ENCODE peak calls at places on chromosomes 2 and 18, in nine cellular contexts. L is cardiac fibroblast, U is colonic mucosa, X is left ventricle myocardium inferior, Z is breast epithelium, H is choroid plexus epithelial cell, T is heart right ventricle, O is ovary, R is right atrium auricular region. N is an unnamed sample.

GRCh38 chr2:238554468-238555184 is 127.9 kb downstream of the ASB1 start:
- DNase-seq in L (no peak), U (no peak), X (no peak), Z (no peak), H (no peak), T (no peak), O (no peak), R (no peak), N (no peak)

GRCh38 chr2:223185638-223186037 is 133.6 kb downstream of the KCNE4 start:
- DNase-seq in L (no peak), U (no peak), X (no peak), Z (no peak), H (no peak), T (no peak), O (no peak), R (no peak), N (no peak)

GRCh38 chr2:216445489-216445888 is 33.2 kb downstream of the SMARCAL1 start:
- DNase-seq in L (no peak), U (no peak), X (no peak), Z (no peak), H (no peak), T (no peak), O (no peak), R (no peak), N (no peak)

GRCh38 chr2:163123526-163123925 is 285.0 kb upstream of the KCNH7 start:
- DNase-seq in L (no peak), U (no peak), X (no peak), Z (no peak), H (no peak), T (no peak), O (no peak), R (no peak), N (no peak)

GRCh38 chr2:148674063-148675020 is 29.8 kb downstream of the EPC2 start:
- DNase-seq in L (no peak), U (peak), X (no peak), Z (no peak), H (peak), T (no peak), O (no peak), R (no peak), N (no peak)

GRCh38 chr2:122263746-122264145 is 508.3 kb downstream of the TSN start:
- DNase-seq in L (peak), U (no peak), X (no peak), Z (no peak), H (no peak), T (no peak), O (no peak), R (no peak), N (no peak)

GRCh38 chr2:222582931-222583330 is 73.0 kb downstream of the FARSB start:
- DNase-seq in L (no peak), U (no peak), X (no peak), Z (no peak), H (peak), T (no peak), O (no peak), R (no peak), N (no peak)

GRCh38 chr2:237532225-237532624 is 34.1 kb upstream of the PRLH start:
- DNase-seq in L (no peak), U (no peak), X (no peak), Z (no peak), H (no peak), T (no peak), O (no peak), R (no peak), N (no peak)

GRCh38 chr2:71001592-71002570 is 7.2 kb upstream of the TEX261 start:
- DNase-seq in L (no peak), U (no peak), X (no peak), Z (no peak), H (no peak), T (no peak), O (peak), R (no peak), N (no peak)

GRCh38 chr18:2642771-2643170 is 12.8 kb upstream of the SMCHD1 start:
- DNase-seq in L (no peak), U (no peak), X (no peak), Z (no peak), H (no peak), T (no peak), O (no peak), R (no peak), N (no peak)

GRCh38 chr18:2644535-2644934 is 11.0 kb upstream of the SMCHD1 start:
- DNase-seq in L (no peak), U (no peak), X (no peak), Z (no peak), H (no peak), T (no peak), O (no peak), R (no peak), N (no peak)

GRCh38 chr18:2641638-2642037 is 13.9 kb upstream of the SMCHD1 start:
- DNase-seq in L (peak), U (no peak), X (no peak), Z (no peak), H (peak), T (no peak), O (no peak), R (no peak), N (no peak)
- H3K4me3 ChIP-seq in L (no peak), U (no peak), X (peak), Z (no peak), H (no peak), T (peak), O (no peak), R (peak), N (no peak)

DNA sequence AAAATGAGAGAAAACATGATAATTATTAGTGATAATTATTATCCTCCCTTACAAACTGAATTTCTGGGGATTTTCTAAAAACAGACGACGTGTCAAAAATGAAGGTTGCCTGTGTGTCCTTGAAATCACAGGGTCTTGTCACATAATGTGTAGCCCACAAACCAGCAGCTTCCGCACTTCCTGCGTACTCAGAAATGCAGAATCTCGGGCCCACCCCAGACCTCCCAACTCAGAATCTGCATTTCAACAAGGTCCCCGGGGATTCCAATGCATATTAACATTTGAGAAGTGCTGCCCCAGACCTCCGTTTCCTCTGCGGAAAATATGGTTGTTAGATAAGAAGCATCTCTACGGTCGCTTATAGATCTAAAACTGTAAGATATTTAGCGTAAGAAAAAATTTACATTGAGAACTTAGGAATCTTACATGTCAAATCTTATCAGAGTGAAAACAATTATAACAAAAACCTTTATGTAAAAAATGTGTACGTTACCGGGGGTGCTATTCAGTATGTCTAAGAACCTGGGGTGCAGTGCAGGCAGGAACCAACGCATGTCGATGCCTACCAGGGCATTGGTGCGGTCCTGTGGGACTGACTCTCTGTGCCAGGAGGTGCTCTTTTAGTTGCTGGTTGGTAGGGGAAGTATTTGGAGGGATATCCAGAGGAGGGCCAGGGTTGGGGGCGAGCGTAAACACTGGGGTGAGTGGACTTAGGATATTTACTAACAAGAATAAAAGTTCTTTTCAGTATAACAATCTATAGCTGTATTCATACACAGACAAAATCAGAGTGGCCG is 15.2 kb downstream of the CDKL4 start:
- DNase-seq in L (no peak), U (no peak), X (no peak), Z (no peak), H (peak), T (no peak), O (no peak), R (no peak), N (no peak)
- H3K4me3 ChIP-seq in L (peak), U (no peak), X (peak), Z (no peak), H (peak), T (peak), O (no peak), R (peak), N (peak)

DNA sequence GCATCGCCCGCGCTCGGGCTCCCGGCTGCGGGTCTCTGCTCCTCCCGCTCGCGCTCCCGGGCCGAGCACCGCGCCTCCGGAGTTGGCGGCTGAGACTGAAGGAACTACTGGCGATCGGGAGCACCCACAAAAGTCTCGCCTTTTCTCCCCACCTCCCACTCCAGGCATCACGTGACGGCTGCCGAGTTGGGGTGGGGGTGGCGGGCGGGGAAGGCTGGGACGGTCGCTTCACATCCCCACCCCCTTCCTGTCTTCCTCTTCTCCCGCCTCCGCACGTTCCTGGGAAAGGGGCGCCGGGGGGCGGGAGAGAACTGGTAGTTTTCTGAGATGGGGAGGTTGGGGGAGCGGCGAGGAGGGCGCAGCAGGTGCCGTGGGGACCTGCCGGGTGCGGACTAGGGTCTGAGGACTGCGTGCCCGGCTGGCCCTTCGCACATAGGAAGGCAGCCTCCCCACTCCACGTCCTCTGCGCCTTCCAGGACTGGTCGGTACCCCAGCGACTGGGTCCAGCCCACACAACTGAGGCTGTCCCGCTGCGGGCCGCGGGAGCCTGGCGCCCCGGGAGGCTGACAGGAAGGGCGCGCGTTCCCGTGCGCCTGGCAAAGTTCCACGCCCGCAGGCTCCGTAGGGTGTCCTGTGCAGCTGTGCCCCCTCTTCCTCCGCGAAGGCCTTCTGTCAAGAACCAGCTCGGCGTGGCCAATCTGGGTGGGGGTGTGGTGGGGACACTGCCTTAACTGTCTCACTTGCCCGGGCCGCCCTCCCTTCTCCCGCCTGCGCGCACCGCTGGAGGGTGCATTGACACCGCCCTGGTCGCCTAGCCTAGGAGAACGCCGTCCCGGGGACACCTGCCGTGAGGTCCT is at the start of gene LYPD1:
- DNase-seq in L (no peak), U (peak), X (peak), Z (no peak), H (peak), T (no peak), O (peak), R (no peak), N (no peak)
- H3K4me3 ChIP-seq in L (peak), U (peak), X (peak), Z (peak), H (peak), T (peak), O (peak), R (peak), N (peak)

GRCh38 chr2:31579996-31580320 is 780 bp downstream of the SRD5A2 start:
- DNase-seq in L (no peak), U (no peak), X (no peak), Z (no peak), H (no peak), T (no peak), O (no peak), R (no peak), N (no peak)
- H3K4me3 ChIP-seq in L (no peak), U (no peak), X (no peak), Z (no peak), H (no peak), T (no peak), O (no peak), R (no peak), N (no peak)

DNA sequence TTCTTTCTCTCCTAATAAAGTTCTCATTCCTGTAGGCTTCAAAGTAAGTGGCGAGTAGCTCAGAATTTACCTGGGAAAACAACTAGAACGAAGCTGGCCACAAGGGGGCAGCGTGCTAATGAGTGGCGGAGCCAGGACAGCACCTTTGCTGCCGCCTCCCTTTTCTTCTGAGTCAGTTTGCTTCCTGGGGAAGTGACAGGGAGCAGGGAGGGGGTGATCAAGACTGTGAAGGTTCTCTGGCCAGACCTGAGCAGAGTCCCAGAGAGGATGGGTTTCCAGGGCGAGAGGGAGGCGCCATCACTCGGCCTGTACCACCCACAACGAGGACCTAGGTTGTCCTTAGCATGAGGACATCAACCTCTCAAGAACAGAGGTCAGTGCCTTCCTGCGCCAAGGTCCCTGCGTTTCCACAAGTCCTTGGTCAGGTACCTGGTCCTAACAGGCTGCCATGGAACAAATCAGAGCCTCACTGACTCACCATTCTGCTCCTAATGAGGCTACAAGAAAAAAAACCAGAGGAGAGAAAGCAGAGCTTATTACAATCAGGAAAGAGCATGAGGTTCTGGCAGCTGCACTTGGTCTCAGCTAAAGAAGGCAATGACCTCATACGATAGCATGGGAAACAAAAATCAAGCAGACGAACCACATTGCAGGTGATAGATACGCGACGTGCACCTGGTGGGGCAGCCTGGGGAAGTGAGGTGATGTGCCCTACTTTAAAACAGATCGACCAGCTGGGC is 98.7 kb downstream of the PLB1 start:
- DNase-seq in L (peak), U (peak), X (peak), Z (peak), H (peak), T (peak), O (peak), R (peak), N (no peak)
- H3K4me3 ChIP-seq in L (no peak), U (no peak), X (peak), Z (no peak), H (no peak), T (peak), O (no peak), R (no peak), N (no peak)

DNA sequence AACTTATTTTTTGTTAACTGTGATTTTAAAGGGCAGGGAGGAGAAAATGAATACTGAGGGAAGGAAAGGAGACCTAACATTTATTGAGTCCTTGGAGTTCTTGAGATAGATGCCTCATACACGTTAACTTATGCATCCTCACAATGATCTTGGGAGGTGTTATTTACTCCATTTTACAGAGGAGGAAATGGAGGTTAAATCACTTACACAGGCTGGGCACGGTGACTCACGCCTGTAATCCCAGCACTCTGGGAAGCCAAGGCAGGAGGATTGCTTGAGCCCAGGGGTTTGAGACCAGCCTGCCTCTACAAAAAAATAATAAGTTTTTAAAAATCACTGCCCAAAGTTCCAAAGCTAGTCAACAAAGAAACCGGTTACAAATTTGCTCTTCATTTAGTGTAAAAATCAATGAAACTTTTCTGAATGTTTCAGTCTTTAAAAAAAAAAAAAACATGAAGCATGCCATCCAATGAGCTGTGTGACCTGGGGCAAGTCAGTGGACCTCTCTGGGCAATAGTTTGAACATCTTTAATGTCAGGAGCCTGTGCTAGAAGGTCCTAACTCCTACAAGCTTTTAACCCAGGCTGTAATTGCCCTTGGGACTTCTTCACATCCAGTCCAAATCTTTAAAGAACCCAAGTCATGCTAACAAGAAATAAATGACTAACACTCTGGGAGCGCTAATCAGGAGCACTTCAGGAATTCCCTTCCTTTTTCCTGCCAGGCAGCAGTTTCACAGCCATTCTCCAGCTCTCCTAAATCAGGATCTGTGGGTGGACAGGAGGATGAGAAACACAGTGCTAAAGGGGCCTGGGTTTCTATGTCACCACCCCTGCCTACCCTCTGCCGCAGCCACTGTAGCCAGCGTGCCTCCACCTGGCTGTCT is 176.4 kb downstream of the TMEM247 start:
- DNase-seq in L (peak), U (peak), X (no peak), Z (no peak), H (no peak), T (no peak), O (no peak), R (no peak), N (peak)
- H3K4me3 ChIP-seq in L (no peak), U (no peak), X (no peak), Z (no peak), H (no peak), T (no peak), O (no peak), R (no peak), N (no peak)

GRCh38 chr2:118853129-118853640 is 5.7 kb upstream of the EN1 start:
- DNase-seq in L (no peak), U (no peak), X (no peak), Z (no peak), H (no peak), T (no peak), O (no peak), R (no peak), N (no peak)
- H3K4me3 ChIP-seq in L (no peak), U (no peak), X (no peak), Z (no peak), H (no peak), T (no peak), O (no peak), R (no peak), N (peak)

DNA sequence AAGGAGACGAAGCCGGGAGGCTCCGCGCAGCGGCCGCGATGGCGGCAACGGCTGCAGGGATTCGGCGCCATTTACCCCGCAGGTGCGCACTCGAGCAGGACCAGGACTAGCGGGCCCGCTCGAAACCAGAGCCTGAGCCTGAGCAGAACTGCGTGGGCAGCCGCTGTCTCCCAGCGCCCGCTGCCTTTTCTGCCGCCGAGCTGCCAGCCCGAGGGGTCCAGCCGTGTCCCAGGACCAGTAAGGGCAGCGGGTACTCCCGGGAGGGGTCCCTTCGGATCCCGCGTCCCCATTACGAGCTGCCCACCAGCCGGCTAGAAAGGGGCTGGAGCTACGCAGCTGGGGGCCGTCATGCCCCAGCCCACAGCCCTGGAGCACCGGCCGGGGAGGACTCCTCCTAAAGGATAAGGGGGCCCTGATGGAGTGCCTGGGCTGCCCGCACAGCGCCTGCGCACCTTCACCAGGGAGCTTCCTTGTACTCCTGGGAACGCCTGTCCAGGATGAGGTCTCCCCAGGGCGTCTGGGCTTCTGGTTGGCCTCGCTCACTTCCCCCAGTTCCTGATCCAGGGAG is 9.9 kb downstream of the ALPP start:
- DNase-seq in L (no peak), U (no peak), X (no peak), Z (no peak), H (no peak), T (no peak), O (no peak), R (no peak), N (no peak)
- H3K4me3 ChIP-seq in L (no peak), U (no peak), X (peak), Z (no peak), H (no peak), T (no peak), O (no peak), R (no peak), N (no peak)

DNA sequence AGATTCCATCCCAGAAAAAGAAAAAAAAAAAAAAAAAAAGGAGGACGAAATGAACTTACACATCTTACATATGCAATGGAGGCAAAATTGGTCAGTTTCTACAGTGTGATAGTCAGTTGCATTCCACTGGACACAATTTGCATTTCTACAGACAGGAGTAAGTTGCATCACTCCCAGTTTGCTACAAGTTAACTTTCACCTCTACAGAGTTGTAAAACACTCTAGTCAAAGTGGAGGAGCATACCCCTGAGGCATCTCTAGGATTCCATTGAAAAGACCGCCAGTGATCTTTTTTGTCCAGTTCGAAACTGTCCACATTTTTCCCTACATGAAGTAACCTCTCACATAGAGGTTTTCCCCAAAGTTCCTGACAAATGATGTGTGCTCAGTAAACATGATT is 202.8 kb downstream of the VAPA start:
- DNase-seq in L (no peak), U (no peak), X (no peak), Z (no peak), H (no peak), T (no peak), O (no peak), R (no peak), N (no peak)
- H3K4me3 ChIP-seq in L (no peak), U (no peak), X (no peak), Z (no peak), H (no peak), T (no peak), O (no peak), R (no peak), N (no peak)

DNA sequence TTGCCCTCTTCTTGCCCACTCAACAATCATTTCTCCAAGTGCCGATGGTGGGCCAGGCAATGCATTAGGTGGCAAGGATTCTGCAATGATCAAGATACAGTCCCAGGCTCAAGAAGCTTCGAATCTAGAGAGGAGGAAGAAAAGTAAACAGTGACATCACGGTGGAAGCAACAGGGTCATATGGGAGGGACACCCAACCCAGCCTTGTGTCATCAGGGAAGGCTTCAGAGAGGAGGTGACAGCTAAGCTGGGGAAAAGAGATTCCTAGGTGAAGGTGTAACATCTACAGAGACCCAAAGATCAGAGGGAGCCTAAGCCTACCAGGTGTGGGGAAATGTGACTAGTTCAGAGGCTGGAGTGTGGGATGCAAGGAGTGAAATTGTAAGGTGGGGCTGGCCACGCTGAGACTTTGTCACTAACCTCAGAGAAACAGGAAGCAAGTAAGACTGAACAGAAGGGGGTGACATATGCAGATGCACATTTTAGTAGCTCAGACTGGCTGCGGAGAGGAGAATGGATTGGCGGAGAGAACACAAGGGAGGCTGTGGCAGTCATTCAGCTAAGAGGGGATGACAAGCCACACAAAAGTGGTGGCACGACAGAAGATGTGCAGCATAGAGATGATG is 104.9 kb downstream of the ANKRD44 start:
- DNase-seq in L (no peak), U (no peak), X (no peak), Z (no peak), H (no peak), T (no peak), O (no peak), R (no peak), N (no peak)
- H3K4me3 ChIP-seq in L (no peak), U (no peak), X (no peak), Z (no peak), H (no peak), T (peak), O (no peak), R (no peak), N (no peak)

N was measured in skeletal muscle cell.